ENCODE peak calls at places on chromosomes 4 and X, in nine cellular contexts. I is heart left ventricle, X is IMR-90, N is body of pancreas, G is right lobe of liver, B is upper lobe of left lung, E is K562, U is HepG2, L is gastrocnemius medialis. F is an unnamed sample. For H3K27me3, the result is how much of the 10 kb centered on the place peaks cover.

GRCh38 chr4:55303818-55304217 is 42.2 kb upstream of the SRD5A3 start:
- ATAC-seq in B (peak), U (no peak), X (peak), E (no peak), G (no peak), N (no peak), I (peak), L (no peak), F (peak)

GRCh38 chrX:78945186-78945912 is at the start of gene P2RY10:
- ATAC-seq in I (no peak), N (no peak), L (no peak), E (no peak), G (no peak), U (no peak), X (no peak), B (no peak), F (no peak)

GRCh38 chr4:108972613-108973283 is 209.9 kb upstream of the ETNPPL start:
- ATAC-seq in I (no peak), L (no peak), N (no peak), U (no peak), G (no peak), X (no peak), B (no peak), E (peak), F (no peak)

GRCh38 chr4:103424853-103425252 is 226.7 kb upstream of the CENPE start:
- ATAC-seq in U (peak), N (peak), X (no peak), B (no peak), L (no peak), I (no peak), G (peak), E (no peak), F (no peak)

GRCh38 chrX:11187001-11187400 is 75.9 kb downstream of the HCCS start:
- ATAC-seq in X (no peak), L (no peak), I (peak), G (no peak), E (no peak), U (no peak), B (no peak), N (no peak), F (no peak)

GRCh38 chr4:76821661-76822060 is 76.3 kb downstream of the SOWAHB start:
- ATAC-seq in L (no peak), B (no peak), E (no peak), N (no peak), I (no peak), U (no peak), X (peak), G (no peak), F (no peak)

GRCh38 chrX:154131955-154132354 is 12.1 kb upstream of the OPN1LW start:
- ATAC-seq in L (no peak), B (no peak), U (peak), I (no peak), E (no peak), X (no peak), N (no peak), G (no peak), F (no peak)

GRCh38 chr4:81688085-81688484 is 216.4 kb upstream of the RASGEF1B start:
- ATAC-seq in X (peak), B (no peak), G (peak), L (peak), N (no peak), U (peak), I (no peak), E (no peak), F (no peak)

GRCh38 chr4:127410644-127411043 is 222.1 kb upstream of the INTU start:
- ATAC-seq in X (no peak), G (no peak), I (no peak), B (no peak), N (no peak), L (no peak), E (no peak), U (no peak), F (no peak)

GRCh38 chr4:7771056-7771455 is 168.6 kb downstream of the AFAP1 start:
- ATAC-seq in I (no peak), G (no peak), L (no peak), N (no peak), E (no peak), B (no peak), X (no peak), U (no peak), F (no peak)

GRCh38 chr4:5711479-5712184 is 631 bp downstream of the EVC start:
- ATAC-seq in N (peak), G (peak), B (no peak), X (peak), I (peak), U (peak), L (no peak), E (peak), F (no peak)

GRCh38 chr4:5712931-5713330 is 1.9 kb downstream of the EVC start:
- ATAC-seq in G (no peak), X (no peak), N (no peak), E (no peak), I (no peak), B (no peak), L (no peak), U (no peak), F (no peak)

GRCh38 chr4:5712517-5712916 is 1.5 kb downstream of the EVC start:
- ATAC-seq in U (no peak), I (no peak), E (no peak), B (no peak), X (no peak), G (no peak), N (no peak), L (no peak), F (no peak)

GRCh38 chr4:5710065-5710961 is 688 bp upstream of the EVC start:
- ATAC-seq in U (peak), L (no peak), I (no peak), N (no peak), X (peak), B (no peak), G (peak), E (peak), F (peak)

GRCh38 chr4:5710962-5711478 is at the start of gene EVC:
- ATAC-seq in E (peak), L (peak), I (peak), N (peak), X (peak), U (peak), G (peak), B (peak), F (peak)
- TF ChIP-seq POLR2A in E (no peak), L (peak), I (peak), N (peak), X (peak), U (peak), G (peak), B (peak), F (no peak)

DNA sequence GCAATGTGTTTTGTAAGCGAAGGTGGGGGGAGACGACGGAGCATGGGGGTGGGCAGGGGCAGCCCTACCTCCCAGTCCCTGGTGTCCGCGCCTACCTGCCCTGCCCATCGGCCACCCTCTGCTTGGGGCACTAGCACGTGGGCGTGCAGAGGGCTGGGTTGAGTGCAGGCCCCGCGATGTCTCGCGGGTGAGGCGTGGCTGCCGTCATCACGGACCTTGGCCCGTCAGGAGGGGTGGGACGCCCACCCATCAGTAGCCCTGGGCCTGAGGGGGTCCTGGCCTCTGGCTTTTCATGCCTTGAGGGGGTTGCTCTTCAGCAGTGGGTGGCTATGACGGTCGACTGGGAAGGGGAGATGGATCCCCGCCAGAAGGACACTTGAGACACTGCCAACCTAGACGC is 36.1 kb upstream of the GEMIN8 start:
- ATAC-seq in G (no peak), L (no peak), I (no peak), U (no peak), N (no peak), X (no peak), E (no peak), B (peak), F (no peak)
- H3K27me3 ChIP-seq in G (under half), L (under half), I (under half), U (under half), N (under half), X (under half), E (under half), B (under half), F (under half)

GRCh38 chr4:39697740-39698423 is at the start of gene UBE2K:
- ATAC-seq in I (peak), N (peak), G (peak), L (peak), U (peak), E (peak), X (peak), B (peak), F (peak)
- TF ChIP-seq POLR2A in I (peak), N (peak), G (peak), L (peak), U (peak), E (peak), X (peak), B (peak), F (peak)

DNA sequence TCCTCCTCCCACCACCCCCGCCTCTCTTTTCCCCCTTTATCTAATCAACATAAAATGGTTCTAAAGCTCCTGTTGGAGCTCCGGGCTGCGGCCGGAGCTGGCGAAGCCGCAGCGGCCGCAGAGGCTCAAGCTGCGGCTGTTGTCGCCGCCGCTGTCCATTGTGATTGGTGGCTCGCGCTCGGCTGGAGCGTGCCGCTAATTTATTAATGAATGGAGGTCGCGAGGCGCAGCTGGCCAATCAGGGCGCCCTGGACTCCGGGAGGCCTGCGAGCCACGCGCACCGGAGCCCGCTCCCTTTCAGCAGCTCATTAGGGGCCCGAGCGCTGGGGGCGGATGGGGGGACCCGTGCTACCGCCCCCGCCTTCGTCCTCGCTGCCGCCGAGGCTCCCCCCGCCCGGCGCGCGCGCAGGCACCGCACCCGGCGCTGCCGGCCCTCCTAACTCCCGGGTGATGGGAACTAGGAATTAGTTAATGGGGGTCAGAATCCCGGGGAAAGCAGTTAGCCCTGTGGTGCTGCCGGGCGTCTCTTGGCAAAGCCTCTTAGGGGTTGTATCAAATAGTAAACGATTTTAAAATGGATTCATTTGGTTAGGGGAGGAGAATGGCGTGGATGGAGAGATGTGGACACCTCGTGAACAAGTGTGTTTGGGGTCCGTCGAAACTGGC is 554 bp upstream of the NEUROG2 start:
- ATAC-seq in E (peak), N (no peak), X (peak), B (no peak), I (no peak), L (no peak), U (peak), G (peak), F (no peak)
- H3K27me3 ChIP-seq in E (half or more), N (under half), X (half or more), B (under half), I (half or more), L (half or more), U (under half), G (half or more), F (half or more)

GRCh38 chr4:107930821-107931774 is at the start of gene CYP2U1:
- ATAC-seq in X (peak), E (peak), U (peak), I (peak), G (peak), N (peak), B (peak), L (peak), F (peak)
- TF ChIP-seq POLR2A in X (no peak), E (no peak), U (peak), I (peak), G (peak), N (peak), B (peak), L (peak), F (peak)

GRCh38 chr4:3735196-3735595 is 31.0 kb upstream of the ADRA2C start:
- ATAC-seq in U (no peak), X (no peak), I (no peak), G (no peak), L (no peak), B (no peak), N (no peak), E (no peak), F (no peak)

GRCh38 chr4:3739577-3739976 is 26.6 kb upstream of the ADRA2C start:
- ATAC-seq in X (no peak), L (no peak), B (no peak), U (no peak), G (no peak), I (no peak), N (no peak), E (no peak), F (no peak)

GRCh38 chr4:3736806-3737205 is 29.4 kb upstream of the ADRA2C start:
- ATAC-seq in G (no peak), L (no peak), N (no peak), X (no peak), B (no peak), U (no peak), E (no peak), I (no peak), F (no peak)

GRCh38 chr4:3733195-3733594 is 33.0 kb upstream of the ADRA2C start:
- ATAC-seq in G (no peak), N (no peak), X (no peak), E (no peak), U (no peak), B (no peak), I (no peak), L (no peak), F (no peak)

DNA sequence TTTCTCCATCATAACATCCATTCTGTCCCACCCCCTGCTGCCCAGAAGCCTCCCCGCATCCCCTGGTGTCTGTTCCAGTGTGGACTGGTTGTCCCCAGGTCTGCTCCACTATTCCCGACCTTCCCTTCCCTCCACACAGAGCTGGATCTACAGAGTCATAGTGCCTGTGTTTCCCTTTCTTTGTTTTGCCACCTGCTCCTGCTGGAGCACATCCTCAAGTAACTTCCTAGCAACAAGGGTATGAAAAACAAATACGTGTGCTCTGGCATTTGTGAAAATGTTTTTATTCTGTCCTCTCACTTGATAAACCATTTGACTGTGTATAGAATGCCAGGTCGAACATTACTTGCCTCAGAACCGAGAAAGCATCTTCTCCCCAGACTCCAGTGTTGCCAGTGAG is 29.9 kb upstream of the ADRA2C start:
- ATAC-seq in N (no peak), X (no peak), E (no peak), I (no peak), B (no peak), L (no peak), G (no peak), U (no peak), F (no peak)
- H3K27me3 ChIP-seq in N (under half), X (under half), E (under half), I (under half), B (under half), L (under half), G (under half), U (under half), F (half or more)

GRCh38 chrX:107673401-107673800 is 45.1 kb downstream of the PRPS1 start:
- ATAC-seq in X (no peak), L (peak), I (no peak), N (no peak), E (no peak), B (no peak), G (no peak), U (no peak), F (no peak)

GRCh38 chrX:107675365-107675654 is 47.0 kb downstream of the PRPS1 start:
- ATAC-seq in X (no peak), N (no peak), U (no peak), L (no peak), E (no peak), G (no peak), B (no peak), I (no peak), F (no peak)

GRCh38 chrX:107672955-107673378 is 44.7 kb downstream of the PRPS1 start:
- ATAC-seq in B (peak), X (peak), N (peak), L (peak), G (peak), E (peak), I (peak), U (peak), F (peak)

GRCh38 chrX:107674480-107675364 is 46.4 kb downstream of the PRPS1 start:
- ATAC-seq in B (peak), U (no peak), X (no peak), L (peak), N (no peak), G (peak), I (peak), E (peak), F (peak)

DNA sequence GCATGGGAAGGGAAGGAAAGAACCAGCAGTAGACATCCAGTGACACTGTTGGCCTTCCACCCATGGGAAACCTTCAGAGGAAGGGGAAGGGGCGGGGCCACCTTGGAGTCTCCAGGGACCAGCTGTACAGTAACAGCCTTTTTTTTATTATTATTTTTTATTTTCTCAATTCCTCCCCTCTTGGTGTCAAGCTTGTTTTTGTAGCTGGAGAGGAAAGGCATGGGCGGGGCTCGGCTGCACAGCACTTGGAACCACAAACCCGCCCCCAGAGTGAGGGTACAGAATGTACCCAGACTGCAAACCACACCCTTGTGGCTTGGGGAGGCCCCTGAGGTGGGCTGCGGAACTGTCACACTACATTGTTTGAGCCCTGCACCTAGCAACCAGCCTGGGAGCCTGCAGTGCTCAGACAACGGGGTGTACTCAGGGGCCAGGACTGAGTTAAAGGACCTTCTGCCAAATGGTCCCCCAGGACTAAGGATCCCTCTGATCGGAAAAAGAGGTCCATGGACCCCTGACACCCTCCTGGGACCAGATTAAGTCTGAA is 45.7 kb downstream of the PRPS1 start:
- ATAC-seq in E (peak), U (peak), N (peak), G (peak), X (no peak), I (peak), B (peak), L (peak), F (peak)
- TF ChIP-seq POLR2A in E (no peak), U (no peak), N (no peak), G (no peak), X (no peak), I (no peak), B (peak), L (peak), F (no peak)

DNA sequence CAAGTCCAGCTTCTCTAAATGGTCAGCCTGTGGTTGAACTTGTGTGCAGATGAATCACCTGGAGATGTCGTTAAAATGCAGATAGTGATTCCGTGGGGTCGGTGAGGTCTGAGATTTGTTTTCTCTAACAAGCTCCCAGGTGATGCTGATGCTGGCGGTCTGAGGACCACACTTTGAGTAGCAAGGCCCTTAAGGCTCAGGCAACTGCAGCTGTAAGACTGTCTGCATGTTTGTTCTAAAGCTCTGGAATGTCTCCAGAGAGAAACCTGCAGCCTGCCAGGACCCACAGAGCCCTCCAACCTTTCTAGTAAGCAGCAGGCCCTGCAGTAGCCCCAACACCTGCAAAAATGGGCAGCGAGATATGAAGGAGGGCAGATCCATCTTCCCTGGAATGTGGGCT is 9.2 kb downstream of the SCD5 start:
- ATAC-seq in N (no peak), X (no peak), I (no peak), E (no peak), B (no peak), U (no peak), L (no peak), G (no peak), F (no peak)
- H3K27me3 ChIP-seq in N (under half), X (under half), I (under half), E (under half), B (under half), U (under half), L (under half), G (under half), F (under half)

DNA sequence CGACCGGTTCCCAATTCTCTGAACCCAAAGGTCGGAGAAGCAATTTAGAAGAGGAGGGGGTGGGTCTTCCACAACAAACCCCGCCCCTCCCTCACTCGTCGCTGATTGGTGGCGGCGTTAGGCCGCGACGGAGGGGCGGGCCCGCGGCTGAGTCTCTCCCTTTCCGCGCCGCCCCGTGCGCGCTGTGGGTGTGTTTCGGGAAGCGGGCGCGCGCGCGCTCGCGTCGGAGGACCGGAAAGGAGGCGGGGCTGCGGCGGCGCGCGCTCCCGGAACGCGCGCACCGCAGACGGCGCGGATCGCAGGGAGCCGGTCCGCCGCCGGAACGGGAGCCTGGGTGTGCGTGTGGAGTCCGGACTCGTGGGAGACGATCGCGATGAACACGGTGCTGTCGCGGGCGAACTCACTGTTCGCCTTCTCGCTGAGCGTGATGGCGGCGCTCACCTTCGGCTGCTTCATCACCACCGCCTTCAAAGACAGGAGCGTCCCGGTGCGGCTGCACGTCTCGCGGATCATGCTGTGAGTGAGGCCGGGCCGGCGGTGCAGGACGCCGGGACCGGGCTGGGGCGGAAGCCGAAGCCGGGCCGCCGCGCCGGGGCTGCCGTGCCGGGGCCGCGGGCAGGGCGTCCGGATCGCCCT is at the start of gene SPCS3:
- ATAC-seq in U (peak), N (peak), G (peak), X (peak), E (peak), L (peak), B (peak), I (peak), F (peak)
- TF ChIP-seq POLR2A in U (peak), N (peak), G (peak), X (peak), E (peak), L (peak), B (peak), I (peak), F (peak)

F was measured in gastroesophageal sphincter.